ENCODE peak calls at places on chromosomes 7 and 10, in ten cellular contexts. V is cardiac fibroblast; A is A549; N is NCI-H774; K is GM03348; E is neural crest cell; P is EH; L is stimulated activated CD4-positive, alpha-beta T cell treated with anti-CD3 and anti-CD28 coated beads, Interleukin-2, amount 100 ng/mL, for 48 hours; Y is HCEC 1CT; I is NB4. T is an unnamed sample.

GRCh38 chr10:77564781-77565589 is 72.6 kb downstream of the KCNMA1 start:
- DNase-seq in V (peak; percentile 9), A (peak; percentile 69), N (no peak), K (peak; percentile 74), E (no peak), P (peak; percentile 90), L (no peak), Y (peak; percentile 58), I (no peak), T (peak; percentile 70)

GRCh38 chr10:50579491-50580259 is 44.1 kb downstream of the SGMS1 start:
- DNase-seq in V (no peak), A (no peak), N (no peak), K (no peak), E (no peak), P (no peak), L (no peak), Y (no peak), I (no peak), T (no peak)

GRCh38 chr7:151705744-151706567 is 171.0 kb downstream of the PRKAG2 start:
- DNase-seq in V (peak; percentile 68), A (peak; percentile 81), N (no peak), K (peak; percentile 83), E (peak; percentile 31), P (peak; percentile 62), L (no peak), Y (peak; percentile 61), I (peak; percentile 80), T (peak; percentile 36)

GRCh38 chr7:135774284-135774683 is 25.7 kb upstream of the FAM180A start:
- DNase-seq in V (peak; percentile 49), A (peak; percentile 52), N (peak; percentile 81), K (no peak), E (no peak), P (peak; percentile 77), L (no peak), Y (peak; percentile 71), I (no peak), T (peak; percentile 54)

GRCh38 chr7:97107192-97107800 is 10.2 kb upstream of the SDHAF3 start:
- DNase-seq in V (peak; percentile 86), A (no peak), N (no peak), K (no peak), E (no peak), P (peak; percentile 22), L (no peak), Y (peak; percentile 32), I (no peak), T (no peak)

GRCh38 chr7:151808296-151809155 is 68.4 kb downstream of the PRKAG2 start:
- DNase-seq in V (peak; percentile 42), A (peak; percentile 87), N (no peak), K (no peak), E (no peak), P (peak; percentile 25), L (no peak), Y (peak; percentile 26), I (no peak), T (no peak)

GRCh38 chr7:5557920-5558401 is 134.3 kb upstream of the TNRC18 start:
- DNase-seq in V (peak; percentile 51), A (no peak), N (no peak), K (peak; percentile 80), E (no peak), P (peak; percentile 33), L (no peak), Y (no peak), I (no peak), T (no peak)

GRCh38 chr7:130136579-130137167 is 66.3 kb downstream of the KLHDC10 start:
- DNase-seq in V (no peak), A (no peak), N (no peak), K (no peak), E (no peak), P (no peak), L (no peak), Y (no peak), I (no peak), T (no peak)

GRCh38 chr10:97498841-97499560 is at the start of gene UBTD1:
- DNase-seq in V (peak; percentile 33), A (peak; percentile 27), N (no peak), K (peak; percentile 76), E (no peak), P (peak; percentile 73), L (peak; percentile 10), Y (peak; percentile 45), I (peak; percentile 79), T (no peak)

T was measured in HFFc6.